ENCODE peak calls at places on chromosome 11, in six cellular contexts. L is GM12878, O is H1, N is HCT116, S is HepG2, Q is K562. A is an unnamed sample.

GRCh38 chr11:12110714-12111481 is 508 bp downstream of the MICAL2 start:
- DNase-seq in L (no peak), O (no peak), N (no peak), S (no peak), Q (no peak), A (no peak)

GRCh38 chr11:78784321-78785061 is 209.8 kb upstream of the NARS2 start:
- DNase-seq in L (no peak), O (no peak), N (no peak), S (no peak), Q (no peak), A (no peak)

GRCh38 chr11:15119826-15120225 is 5.1 kb downstream of the INSC start:
- DNase-seq in L (no peak), O (no peak), N (no peak), S (no peak), Q (no peak), A (no peak)

GRCh38 chr11:27120211-27120610 is 79.6 kb downstream of the BBOX1 start:
- DNase-seq in L (no peak), O (no peak), N (no peak), S (no peak), Q (no peak), A (no peak)

GRCh38 chr11:134469627-134470026 is 57.6 kb upstream of the B3GAT1 start:
- DNase-seq in L (no peak), O (no peak), N (peak), S (no peak), Q (peak), A (peak)

GRCh38 chr11:74721479-74721835 is 9.8 kb downstream of the CHRDL2 start:
- DNase-seq in L (no peak), O (no peak), N (no peak), S (no peak), Q (no peak), A (no peak)

GRCh38 chr11:9574556-9574805 is 1.0 kb downstream of the WEE1 start:
- DNase-seq in L (no peak), O (no peak), N (no peak), S (no peak), Q (no peak), A (no peak)

GRCh38 chr11:44834846-44835245 is 108.1 kb downstream of the TSPAN18 start:
- DNase-seq in L (no peak), O (no peak), N (no peak), S (no peak), Q (no peak), A (no peak)

GRCh38 chr11:93935826-93936225 is 85.3 kb upstream of the HEPHL1 start:
- DNase-seq in L (no peak), O (no peak), N (no peak), S (no peak), Q (no peak), A (peak)

GRCh38 chr11:68542617-68543016 is 82.1 kb downstream of the PPP6R3 start:
- DNase-seq in L (no peak), O (no peak), N (no peak), S (no peak), Q (no peak), A (no peak)

GRCh38 chr11:134047586-134047999 is 21.3 kb upstream of the JAM3 start:
- DNase-seq in L (no peak), O (no peak), N (no peak), S (no peak), Q (no peak), A (no peak)

GRCh38 chr11:67053896-67054850 is 2.5 kb upstream of the RHOD start:
- DNase-seq in L (no peak), O (peak), N (no peak), S (peak), Q (peak), A (peak)

GRCh38 chr11:73481626-73482025 is 105.4 kb downstream of the RELT start:
- DNase-seq in L (no peak), O (no peak), N (no peak), S (no peak), Q (no peak), A (no peak)

DNA sequence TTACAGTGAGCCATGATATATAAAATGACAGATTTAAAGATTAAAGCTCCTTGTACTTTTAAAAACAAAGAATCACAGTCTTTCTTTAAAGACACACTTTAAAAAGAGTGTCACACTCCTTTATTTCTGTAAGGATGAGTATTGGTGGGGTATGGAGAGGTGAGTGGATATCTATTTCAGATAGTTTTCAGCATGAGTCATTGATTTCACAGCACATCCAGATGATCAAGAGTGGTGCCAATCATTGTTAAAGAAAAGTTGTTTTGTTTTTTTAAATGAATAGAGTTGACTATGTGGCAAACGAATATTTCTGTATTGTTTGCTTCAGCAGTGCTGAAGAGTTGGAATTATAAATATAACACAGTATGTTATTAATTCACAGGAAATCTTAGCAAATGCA is 52.5 kb downstream of the FAR1 start:
- DNase-seq in L (no peak), O (no peak), N (no peak), S (no peak), Q (no peak), A (no peak)
- TF ChIP-seq JUND in L (no peak), O (no peak), N (no peak), S (no peak), Q (no peak), A (no peak)

GRCh38 chr11:62542750-62543567 is 3.6 kb downstream of the AHNAK start:
- DNase-seq in L (peak), O (no peak), N (peak), S (no peak), Q (peak), A (peak)

GRCh38 chr11:62544521-62545436 is 1.8 kb downstream of the AHNAK start:
- DNase-seq in L (no peak), O (no peak), N (no peak), S (no peak), Q (peak), A (peak)

GRCh38 chr11:62540804-62541671 is 5.6 kb downstream of the AHNAK start:
- DNase-seq in L (peak), O (no peak), N (no peak), S (no peak), Q (no peak), A (no peak)

GRCh38 chr11:62543680-62544444 is 2.7 kb downstream of the AHNAK start:
- DNase-seq in L (no peak), O (no peak), N (no peak), S (no peak), Q (no peak), A (no peak)

DNA sequence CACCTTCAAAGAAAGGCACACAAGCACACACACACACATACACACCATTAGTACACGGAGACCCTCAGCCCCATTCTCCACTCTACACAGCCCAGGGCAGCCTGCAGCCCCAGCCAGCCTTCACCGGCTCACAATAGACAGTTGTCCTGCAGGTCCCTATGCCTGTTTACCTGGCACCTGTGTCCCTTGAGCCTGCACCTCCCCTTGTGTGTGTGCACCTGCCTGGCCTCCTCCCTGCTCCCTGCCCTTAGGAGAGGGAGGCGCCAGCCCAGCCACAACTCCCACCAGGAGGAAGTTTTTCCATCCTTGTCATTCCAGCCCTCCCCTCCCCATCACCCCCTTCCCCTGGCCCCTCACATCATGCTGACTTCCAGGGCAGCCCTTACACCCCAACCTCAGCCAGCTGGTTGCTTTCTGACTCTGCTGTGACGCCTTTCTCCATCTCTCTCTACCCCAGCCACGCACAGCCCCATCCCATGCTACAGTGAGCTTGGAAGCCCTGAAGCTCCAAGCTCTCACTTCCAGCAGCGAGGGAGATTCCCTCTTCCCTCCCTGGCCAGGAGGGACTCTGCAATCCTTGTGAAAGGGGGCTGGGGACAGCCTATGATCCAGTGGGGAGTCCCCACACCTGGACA is 4.4 kb downstream of the AHNAK start:
- DNase-seq in L (no peak), O (no peak), N (no peak), S (no peak), Q (no peak), A (no peak)
- TF ChIP-seq JUND in L (no peak), O (no peak), N (no peak), S (no peak), Q (no peak), A (no peak)

GRCh38 chr11:117833401-117833891 is 8.9 kb upstream of the FXYD2 start:
- DNase-seq in L (no peak), O (no peak), N (no peak), S (no peak), Q (no peak), A (no peak)

GRCh38 chr11:117830674-117831351 is 6.3 kb upstream of the FXYD2 start:
- DNase-seq in L (no peak), O (no peak), N (no peak), S (no peak), Q (no peak), A (no peak)

GRCh38 chr11:117831661-117832415 is 7.3 kb upstream of the FXYD2 start:
- DNase-seq in L (no peak), O (no peak), N (no peak), S (no peak), Q (no peak), A (no peak)

GRCh38 chr11:117834068-117834810 is 9.7 kb upstream of the FXYD2 start:
- DNase-seq in L (no peak), O (no peak), N (no peak), S (no peak), Q (no peak), A (no peak)

GRCh38 chr11:117832511-117832910 is 8.0 kb upstream of the FXYD2 start:
- DNase-seq in L (no peak), O (no peak), N (no peak), S (no peak), Q (no peak), A (no peak)
- TF ChIP-seq JUND in L (no peak), O (no peak), N (no peak), S (no peak), Q (no peak), A (no peak)

GRCh38 chr11:60343094-60343704 is 16.1 kb downstream of the MS4A6E start:
- DNase-seq in L (no peak), O (no peak), N (peak), S (peak), Q (peak), A (no peak)
- TF ChIP-seq JUND in L (no peak), O (no peak), N (no peak), S (no peak), Q (no peak), A (no peak)

GRCh38 chr11:17604201-17604912 is 57.3 kb downstream of the OTOG start:
- DNase-seq in L (no peak), O (no peak), N (no peak), S (no peak), Q (no peak), A (no peak)
- TF ChIP-seq JUND in L (no peak), O (no peak), N (no peak), S (no peak), Q (no peak), A (no peak)

GRCh38 chr11:2813141-2813908 is 72.2 kb downstream of the CDKN1C start:
- DNase-seq in L (no peak), O (no peak), N (no peak), S (peak), Q (no peak), A (no peak)

GRCh38 chr11:2814751-2815150 is 70.8 kb downstream of the CDKN1C start:
- DNase-seq in L (no peak), O (no peak), N (no peak), S (no peak), Q (no peak), A (no peak)

GRCh38 chr11:2815762-2816496 is 69.6 kb downstream of the CDKN1C start:
- DNase-seq in L (no peak), O (no peak), N (no peak), S (no peak), Q (no peak), A (no peak)

GRCh38 chr11:2812371-2812991 is 73.1 kb downstream of the CDKN1C start:
- DNase-seq in L (no peak), O (no peak), N (no peak), S (no peak), Q (no peak), A (no peak)

GRCh38 chr11:2813968-2814367 is 71.6 kb downstream of the CDKN1C start:
- DNase-seq in L (no peak), O (no peak), N (no peak), S (no peak), Q (no peak), A (no peak)
- TF ChIP-seq JUND in L (no peak), O (no peak), N (no peak), S (no peak), Q (no peak), A (no peak)

DNA sequence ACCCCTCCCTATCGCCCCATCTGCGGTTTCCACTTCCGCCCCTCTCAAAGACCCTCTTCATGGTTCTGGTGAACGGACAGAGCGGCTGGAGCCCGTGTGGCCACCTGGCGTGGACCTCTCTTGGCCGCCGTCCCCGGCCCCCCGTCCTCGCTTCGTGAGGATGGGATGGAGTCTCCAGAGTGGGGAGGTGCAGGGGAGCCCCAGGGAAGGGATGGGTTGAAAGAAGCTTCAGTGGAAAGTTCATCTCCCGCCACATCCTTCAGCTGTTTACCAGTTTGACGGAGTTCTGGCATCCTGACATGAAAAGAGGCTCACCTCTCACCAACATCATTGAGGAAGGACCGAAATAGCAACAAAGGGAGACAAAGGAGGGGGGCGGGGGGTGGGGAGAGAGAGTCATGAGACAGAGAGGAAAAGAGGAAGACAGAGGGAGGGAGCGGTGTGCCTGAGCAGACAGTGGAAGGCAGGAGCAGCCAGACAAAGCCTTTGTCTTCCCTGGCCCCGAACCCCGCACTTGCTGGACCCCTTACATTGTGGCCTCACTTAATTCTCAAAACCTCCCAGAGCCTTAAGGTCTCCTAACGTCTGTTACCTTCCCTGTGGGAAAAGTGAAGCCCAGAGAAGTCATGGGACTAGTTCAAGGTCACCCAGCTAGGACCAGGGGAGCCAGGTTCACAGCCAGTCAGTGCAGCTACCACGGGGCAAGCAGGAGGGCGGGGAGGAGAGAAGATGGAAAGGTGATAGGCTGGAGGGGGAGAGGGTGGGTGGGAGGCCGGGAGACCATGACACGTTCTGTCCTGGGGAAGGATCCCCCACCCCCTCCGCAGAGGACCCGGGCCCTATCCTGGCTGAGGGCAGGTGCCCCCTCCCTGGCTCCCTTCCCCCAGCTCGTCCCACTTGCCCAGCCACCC is 54.9 kb downstream of the CD6 start:
- DNase-seq in L (no peak), O (no peak), N (no peak), S (no peak), Q (no peak), A (no peak)
- TF ChIP-seq JUND in L (no peak), O (no peak), N (no peak), S (no peak), Q (no peak), A (no peak)

GRCh38 chr11:122656073-122656630 is 630 bp downstream of the UBASH3B start:
- DNase-seq in L (no peak), O (no peak), N (no peak), S (no peak), Q (peak), A (peak)
- TF ChIP-seq JUND in L (no peak), O (no peak), N (no peak), S (no peak), Q (no peak), A (no peak)